ENCODE peak calls at places on chromosomes 12 and 14, in seven cellular contexts. J, B, K, O, R, U and H are unnamed samples.
A peak's percentile ranks its signal among the peaks of the same experiment; 100 is the strongest.

GRCh38 chr12:110874351-110874750 is 27.6 kb downstream of the CCDC63 start:
- DNase-seq in J (no peak), B (no peak), K (no peak), O (no peak), R (no peak), U (no peak), H (no peak)

GRCh38 chr12:95200128-95200973 is 16.9 kb downstream of the FGD6 start:
- DNase-seq in J (no peak), B (no peak), K (no peak), O (no peak), R (no peak), U (no peak), H (no peak)

GRCh38 chr14:38824691-38825090 is 278.3 kb downstream of the SEC23A start:
- DNase-seq in J (no peak), B (no peak), K (no peak), O (no peak), R (peak; percentile 23), U (no peak), H (no peak)

GRCh38 chr12:30706476-30706875 is 10.8 kb upstream of the IPO8 start:
- DNase-seq in J (no peak), B (no peak), K (no peak), O (no peak), R (no peak), U (no peak), H (no peak)

GRCh38 chr12:138898-139534 is 72.4 kb downstream of the IQSEC3 start:
- DNase-seq in J (no peak), B (peak; percentile 46), K (peak; percentile 87), O (peak; percentile 4), R (peak; percentile 7), U (no peak), H (no peak)

GRCh38 chr12:106736051-106736957 is 38.2 kb upstream of the RIC8B start:
- DNase-seq in J (peak; percentile 64), B (no peak), K (peak; percentile 55), O (no peak), R (no peak), U (no peak), H (no peak)

GRCh38 chr12:30696486-30696885 is 817 bp upstream of the IPO8 start:
- DNase-seq in J (no peak), B (peak; percentile 17), K (peak; percentile 77), O (no peak), R (no peak), U (peak; percentile 68), H (no peak)

GRCh38 chr12:6030081-6030480 is 85.0 kb upstream of the ANO2 start:
- DNase-seq in J (no peak), B (no peak), K (peak; percentile 35), O (no peak), R (no peak), U (no peak), H (no peak)

GRCh38 chr12:127621366-127621765 is 645.6 kb upstream of the TMEM132C start:
- DNase-seq in J (no peak), B (peak; percentile 16), K (peak; percentile 66), O (no peak), R (no peak), U (peak; percentile 63), H (no peak)

GRCh38 chr12:28164644-28165313 is 25.5 kb upstream of the CCDC91 start:
- DNase-seq in J (no peak), B (no peak), K (no peak), O (no peak), R (no peak), U (no peak), H (no peak)

GRCh38 chr14:57326253-57326652 is 57.5 kb downstream of the AP5M1 start:
- DNase-seq in J (no peak), B (no peak), K (no peak), O (no peak), R (no peak), U (no peak), H (no peak)

GRCh38 chr12:132144115-132145071 is at the start of the genes DDX51 and NOC4L:
- DNase-seq in J (peak; percentile 98), B (peak; percentile 98), K (peak; percentile 99), O (peak; percentile 95), R (peak; percentile 85), U (peak; percentile 98), H (peak; percentile 97)

GRCh38 chr12:111598637-111599458 is at the start of gene ATXN2:
- DNase-seq in J (peak; percentile 87), B (peak; percentile 88), K (peak; percentile 91), O (peak; percentile 68), R (no peak), U (peak; percentile 90), H (peak; percentile 86)

GRCh38 chr14:54567224-54567633 is 301 bp downstream of the SAMD4A start:
- DNase-seq in J (no peak), B (peak; percentile 69), K (peak; percentile 85), O (no peak), R (peak; percentile 27), U (no peak), H (no peak)

GRCh38 chr12:50322196-50322595 is 38.9 kb upstream of the LIMA1 start:
- DNase-seq in J (no peak), B (no peak), K (peak; percentile 23), O (no peak), R (no peak), U (no peak), H (no peak)

DNA sequence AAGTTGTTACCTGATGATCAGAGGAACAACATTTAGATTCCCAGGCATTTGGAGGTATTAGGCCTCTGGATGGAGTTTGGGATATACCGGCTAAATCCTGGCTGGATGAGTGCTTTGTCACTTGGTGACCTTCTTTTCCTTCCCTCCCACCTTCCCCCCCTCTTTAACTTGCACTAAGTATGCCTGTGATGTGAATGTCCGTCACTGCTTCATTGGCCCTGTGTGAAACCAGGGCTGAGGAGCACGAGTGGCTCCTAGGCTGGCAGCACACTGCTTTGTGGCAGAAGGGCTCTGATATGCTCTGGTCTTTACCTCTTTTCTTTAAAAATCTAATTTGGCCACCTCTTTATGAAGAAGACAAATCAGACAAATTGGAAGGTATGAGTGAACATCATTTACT is 95.7 kb downstream of the ESR2 start:
- DNase-seq in J (no peak), B (no peak), K (no peak), O (no peak), R (no peak), U (no peak), H (no peak)
- H3K9ac ChIP-seq in J (peak overlapping the region; percentile 64), B (no peak overlapping the region), K (no peak overlapping the region), O (no peak overlapping the region), R (no peak overlapping the region), U (no peak overlapping the region), H (no peak overlapping the region)

DNA sequence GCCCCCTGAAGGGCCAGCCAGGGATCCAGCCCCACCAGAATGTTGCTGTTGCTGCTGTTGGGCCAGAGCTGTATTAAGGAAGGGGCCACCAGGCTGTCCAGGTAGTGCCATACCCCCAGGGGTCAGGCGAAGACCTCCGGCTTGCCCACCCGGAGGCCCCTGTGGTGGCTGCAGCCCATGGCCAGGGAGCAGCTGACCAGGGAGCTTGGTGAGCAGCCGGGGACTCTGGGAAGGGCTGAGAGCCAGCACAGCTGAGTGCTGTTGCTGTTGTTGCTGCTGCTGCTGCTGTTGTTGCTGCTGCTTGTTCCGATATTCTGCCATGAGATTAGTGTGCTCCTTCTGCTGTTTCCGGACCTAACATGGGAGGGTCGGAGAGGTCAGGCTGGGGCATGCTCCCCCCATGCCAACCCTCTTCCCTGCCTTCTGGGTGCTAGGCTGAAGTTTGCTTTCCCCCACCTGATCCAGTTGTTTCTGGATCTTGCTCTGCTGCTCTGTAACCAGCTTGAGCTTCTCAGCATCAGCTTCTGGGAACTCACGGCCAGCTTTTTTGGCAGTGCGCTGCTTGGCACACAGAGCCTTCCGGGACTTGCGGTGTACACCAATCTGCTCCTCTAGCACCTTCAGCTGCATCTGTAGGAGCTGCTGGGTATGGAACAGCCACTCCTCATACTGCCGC is 15.2 kb upstream of the PRKAG1 start:
- DNase-seq in J (no peak), B (no peak), K (no peak), O (peak; percentile 16), R (no peak), U (peak; percentile 56), H (no peak)
- H3K4me1 ChIP-seq in J (no peaks in the 10 kb centered on the region), B (no peaks in the 10 kb centered on the region), K (no peaks in the 10 kb centered on the region), O (no peaks in the 10 kb centered on the region), R (no peaks in the 10 kb centered on the region), U (no peaks in the 10 kb centered on the region), H (no peaks in the 10 kb centered on the region)

GRCh38 chr14:18656627-18657026 is 55.7 kb downstream of the OR11H12 start:
- DNase-seq in J (peak; percentile 17), B (no peak), K (no peak), O (no peak), R (no peak), U (no peak), H (no peak)
- H3K9me3 ChIP-seq in J (peaks cover 58% of the 10 kb centered on the region), B (peaks cover 53% of the 10 kb centered on the region), K (peaks cover 55% of the 10 kb centered on the region), O (no peaks in the 10 kb centered on the region), R (peaks cover 13% of the 10 kb centered on the region), U (no peaks in the 10 kb centered on the region), H (no peaks in the 10 kb centered on the region)

GRCh38 chr14:103074699-103075341 is 9.2 kb upstream of the LBHD2 start:
- DNase-seq in J (no peak), B (no peak), K (peak; percentile 79), O (no peak), R (no peak), U (peak; percentile 96), H (no peak)

GRCh38 chr14:103072595-103073366 is 11.2 kb upstream of the LBHD2 start:
- DNase-seq in J (no peak), B (no peak), K (peak; percentile 52), O (no peak), R (no peak), U (peak; percentile 91), H (no peak)

GRCh38 chr14:103071544-103072251 is 12.3 kb upstream of the LBHD2 start:
- DNase-seq in J (no peak), B (peak; percentile 52), K (no peak), O (no peak), R (no peak), U (peak; percentile 84), H (no peak)

GRCh38 chr14:103073367-103073875 is 10.6 kb upstream of the LBHD2 start:
- DNase-seq in J (no peak), B (no peak), K (no peak), O (no peak), R (no peak), U (peak; percentile 95), H (no peak)

GRCh38 chr14:103073876-103074698 is 9.9 kb upstream of the LBHD2 start:
- DNase-seq in J (no peak), B (no peak), K (peak; percentile 50), O (no peak), R (no peak), U (peak; percentile 84), H (no peak)
- H3K9ac ChIP-seq in J (no peak overlapping the region), B (no peak overlapping the region), K (no peak overlapping the region), O (no peak overlapping the region), R (no peak overlapping the region), U (no peak overlapping the region), H (peak overlapping the region; percentile 84)

DNA sequence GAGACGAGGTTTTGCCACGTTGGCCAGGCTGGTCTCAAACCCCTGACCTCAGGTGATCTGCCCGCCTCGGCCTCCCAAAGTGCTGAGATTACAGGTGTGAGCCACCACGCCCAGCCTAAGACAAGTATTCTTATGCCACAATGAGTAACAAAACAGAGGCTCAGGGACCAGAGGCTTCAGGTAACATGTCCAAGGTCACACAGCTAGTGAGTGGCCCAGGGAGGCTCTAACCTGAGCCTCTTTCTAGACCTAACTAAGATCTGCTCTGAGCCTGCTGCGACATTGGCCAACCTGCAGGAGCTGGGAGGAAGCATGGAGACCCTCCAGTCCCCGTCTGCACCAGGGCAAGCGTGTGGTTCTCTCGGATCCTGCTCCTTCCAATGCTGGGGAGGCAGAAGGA is 77.9 kb downstream of the FOXN3 start:
- DNase-seq in J (no peak), B (no peak), K (no peak), O (no peak), R (no peak), U (no peak), H (no peak)
- H3K4me1 ChIP-seq in J (no peaks in the 10 kb centered on the region), B (peaks cover 77% of the 10 kb centered on the region), K (peaks cover 34% of the 10 kb centered on the region), O (peaks cover 14% of the 10 kb centered on the region), R (peaks cover 4% of the 10 kb centered on the region), U (peaks cover 13% of the 10 kb centered on the region), H (peaks cover 64% of the 10 kb centered on the region)

GRCh38 chr14:87264386-87264785 is 728.6 kb downstream of the GALC start:
- DNase-seq in J (no peak), B (no peak), K (no peak), O (no peak), R (no peak), U (no peak), H (no peak)
- H3K9me3 ChIP-seq in J (no peaks in the 10 kb centered on the region), B (no peaks in the 10 kb centered on the region), K (peaks cover 4% of the 10 kb centered on the region), O (no peaks in the 10 kb centered on the region), R (no peaks in the 10 kb centered on the region), U (no peaks in the 10 kb centered on the region), H (no peaks in the 10 kb centered on the region)